ENCODE peak calls at places on chromosomes 16 and 17, in eight cellular contexts. B, H, V, J, D, Y, C and U are unnamed samples. For H3K9me3, the result is how much of the 10 kb centered on the place peaks cover.

GRCh38 chr16:86882586-86883280 is 304.4 kb downstream of the FOXL1 start:
- DNase-seq in V (no peak), D (peak), C (no peak), J (no peak), Y (peak), H (no peak), B (peak), U (peak)

GRCh38 chr17:55388842-55389241 is 32.8 kb downstream of the MMD start:
- DNase-seq in D (no peak), V (no peak), J (no peak), Y (no peak), C (peak), H (no peak), B (no peak), U (no peak)

GRCh38 chr16:87076950-87077749 is 240.0 kb downstream of the C16orf95 start:
- DNase-seq in V (no peak), B (peak), H (no peak), D (peak), C (peak), J (no peak), Y (peak), U (peak)

GRCh38 chr16:70786020-70786419 is 14.9 kb downstream of the VAC14 start:
- DNase-seq in V (no peak), D (no peak), Y (no peak), C (no peak), J (no peak), B (no peak), H (no peak), U (no peak)

GRCh38 chr17:31690118-31690517 is 168.9 kb downstream of the COPRS start:
- DNase-seq in D (peak), J (no peak), Y (no peak), B (no peak), V (no peak), C (no peak), H (no peak), U (no peak)

GRCh38 chr17:77840156-77840555 is 118.3 kb upstream of the TNRC6C start:
- DNase-seq in J (no peak), H (no peak), B (no peak), V (no peak), C (no peak), Y (peak), D (peak), U (no peak)

GRCh38 chr16:4539716-4540284 is 1.2 kb upstream of the CDIP1 start:
- DNase-seq in D (no peak), Y (no peak), J (no peak), H (no peak), C (no peak), B (no peak), V (no peak), U (no peak)

GRCh38 chr16:54090602-54091001 is 196.0 kb downstream of the IRX3 start:
- DNase-seq in V (no peak), B (no peak), H (no peak), D (no peak), Y (no peak), C (no peak), J (no peak), U (no peak)

GRCh38 chr17:48510761-48511604 is 19.8 kb downstream of the HOXB1 start:
- DNase-seq in B (no peak), Y (no peak), J (no peak), C (no peak), H (no peak), D (peak), V (no peak), U (no peak)

GRCh38 chr17:33521784-33522183 is 228.7 kb upstream of the ASIC2 start:
- DNase-seq in D (no peak), V (no peak), B (no peak), H (no peak), C (peak), J (no peak), Y (no peak), U (no peak)

GRCh38 chr17:66349549-66350245 is 47.3 kb downstream of the PRKCA start:
- DNase-seq in H (no peak), J (no peak), Y (no peak), C (peak), V (no peak), B (peak), D (no peak), U (no peak)

GRCh38 chr16:1861730-1862129 is 10.2 kb downstream of the MEIOB start:
- DNase-seq in H (no peak), D (no peak), Y (no peak), C (no peak), J (no peak), B (no peak), V (no peak), U (no peak)

GRCh38 chr17:79749156-79749815 is 18.5 kb downstream of the ENPP7 start:
- DNase-seq in J (no peak), D (peak), C (no peak), Y (no peak), V (no peak), B (no peak), H (no peak), U (no peak)

GRCh38 chr17:27974531-27975145 is 67.8 kb upstream of the NLK start:
- DNase-seq in Y (no peak), V (no peak), H (no peak), C (peak), D (no peak), J (no peak), B (no peak), U (no peak)

GRCh38 chr16:31875112-31875803 is 1.7 kb downstream of the ZNF267 start:
- DNase-seq in C (no peak), V (no peak), J (no peak), H (no peak), B (no peak), D (peak), Y (no peak), U (no peak)

GRCh38 chr17:8846768-8847211 is 20.7 kb downstream of the PIK3R6 start:
- DNase-seq in H (no peak), B (peak), J (no peak), D (peak), Y (no peak), C (peak), V (no peak), U (peak)

GRCh38 chr16:50762241-50762640 is 20.4 kb downstream of the CYLD start:
- DNase-seq in Y (no peak), B (no peak), D (peak), J (no peak), H (no peak), V (no peak), C (no peak), U (no peak)

GRCh38 chr17:34841467-34841866 is 119.8 kb downstream of the CCT6B start:
- DNase-seq in J (no peak), V (no peak), H (no peak), Y (no peak), D (no peak), B (no peak), C (no peak), U (no peak)

GRCh38 chr16:65660390-65660789 is 538.5 kb upstream of the CDH11 start:
- DNase-seq in B (no peak), Y (no peak), V (no peak), H (no peak), C (peak), J (no peak), D (peak), U (no peak)

DNA sequence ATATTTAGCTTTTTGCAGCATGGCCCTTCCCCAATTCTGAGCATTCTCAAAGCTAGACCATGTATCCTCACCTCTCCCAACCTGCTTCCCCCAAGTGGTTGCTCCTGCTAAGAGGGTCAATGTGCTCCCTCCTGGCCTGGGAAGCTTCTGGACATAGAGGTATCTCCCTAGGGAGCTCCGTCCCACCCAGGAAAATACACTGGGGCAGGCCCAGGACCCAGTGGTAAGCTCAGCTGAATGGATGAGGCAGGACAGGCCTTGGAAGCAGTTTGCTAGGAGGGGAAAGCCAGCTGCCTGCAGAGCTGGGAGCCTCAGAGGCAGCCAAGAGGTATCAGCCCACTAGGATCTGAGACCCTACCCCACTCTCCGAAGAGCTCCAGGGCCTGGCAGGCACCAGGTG is 1721.6 kb downstream of the TP53TG3F start:
- DNase-seq in C (no peak), V (no peak), D (no peak), J (no peak), B (no peak), Y (no peak), H (no peak), U (no peak)
- H3K9me3 ChIP-seq in C (half or more), V (under half), D (under half), J (under half), B (under half), Y (under half), H (under half), U (under half)

DNA sequence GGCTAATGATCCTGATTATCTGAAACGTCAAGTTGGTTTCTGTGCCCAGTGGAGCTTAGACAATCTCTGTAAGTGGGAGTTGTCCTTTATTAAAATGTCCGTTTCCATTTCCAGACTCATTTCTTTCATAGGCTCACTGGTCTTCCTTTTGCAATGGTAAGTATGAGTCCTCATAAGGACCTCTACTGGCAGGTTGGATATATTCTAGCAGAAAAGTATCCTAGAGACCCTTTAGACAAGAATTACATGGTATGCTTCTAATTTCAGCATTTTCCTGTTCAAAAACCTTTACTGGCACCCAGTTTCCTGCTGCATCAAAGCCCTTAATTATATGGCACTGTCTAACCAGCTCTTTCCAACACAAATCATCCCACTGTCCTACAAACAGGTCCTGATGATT is 28.1 kb upstream of the ARL2BP start:
- DNase-seq in Y (no peak), B (no peak), J (no peak), H (no peak), C (no peak), V (no peak), D (no peak), U (no peak)
- H3K9me3 ChIP-seq in Y (under half), B (under half), J (under half), H (under half), C (under half), V (under half), D (under half), U (under half)

GRCh38 chr17:83203472-83204221 is 124.2 kb downstream of the METRNL start:
- DNase-seq in B (peak), Y (peak), D (no peak), J (peak), C (no peak), V (peak), H (peak), U (no peak)

GRCh38 chr17:83203073-83203471 is 123.7 kb downstream of the METRNL start:
- DNase-seq in B (peak), Y (peak), H (peak), J (peak), V (peak), D (peak), C (no peak), U (no peak)

GRCh38 chr17:83201206-83202001 is 122.0 kb downstream of the METRNL start:
- DNase-seq in D (no peak), V (peak), B (peak), J (peak), H (peak), Y (peak), C (no peak), U (peak)

GRCh38 chr17:83200746-83201145 is 121.3 kb downstream of the METRNL start:
- DNase-seq in B (peak), C (no peak), D (no peak), J (peak), V (peak), H (peak), Y (peak), U (peak)

DNA sequence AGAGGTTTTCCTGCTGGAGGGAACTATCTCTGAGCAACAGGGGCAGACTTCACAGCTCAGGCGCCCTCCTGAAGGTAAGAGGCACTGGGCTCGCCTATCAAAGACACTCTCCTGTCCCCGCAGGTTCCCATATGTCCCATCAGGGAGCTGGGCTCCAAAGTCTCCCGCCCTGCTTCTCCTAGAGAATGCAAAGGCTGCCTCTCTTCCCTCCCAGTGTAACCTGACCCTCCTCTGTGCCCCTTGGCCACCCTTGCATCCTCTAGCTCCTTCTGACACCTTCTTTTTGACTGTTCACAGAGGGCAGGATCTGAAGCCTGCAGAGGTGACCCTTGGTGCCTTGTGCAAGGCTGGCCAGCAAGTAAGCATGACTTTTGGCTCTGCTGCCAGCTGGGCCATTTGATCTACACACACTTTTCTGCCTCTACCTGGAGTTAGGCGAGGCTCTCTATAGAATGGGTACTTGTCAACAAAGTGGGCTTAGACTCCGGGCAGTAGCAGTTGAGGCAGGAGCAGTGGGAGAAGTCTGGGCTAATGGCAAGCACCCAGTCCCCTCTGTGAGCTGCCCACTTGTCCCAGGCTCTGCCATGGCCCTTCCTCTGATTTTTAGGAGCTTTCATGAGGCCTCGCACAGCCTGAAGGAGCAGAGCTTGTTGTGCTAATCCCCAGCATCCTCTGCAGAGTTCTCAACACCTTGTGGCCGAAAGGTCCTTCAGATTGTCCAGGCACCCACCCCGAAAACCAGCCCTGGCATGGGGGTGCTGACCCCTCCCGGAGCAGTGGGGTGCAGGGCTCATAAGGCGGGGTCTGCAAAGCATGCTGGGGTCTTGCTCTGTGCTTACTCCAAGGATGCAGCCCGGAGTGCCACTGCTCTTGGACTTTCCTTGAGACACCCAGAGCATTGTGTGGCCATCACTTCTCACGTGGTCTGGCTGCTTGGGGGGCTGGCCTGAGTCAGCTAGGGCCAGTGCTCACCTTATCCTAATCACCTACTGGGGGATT is 122.9 kb downstream of the METRNL start:
- DNase-seq in C (no peak), Y (peak), D (no peak), B (peak), V (peak), H (peak), J (peak), U (peak)
- H3K9me3 ChIP-seq in C (under half), Y (under half), D (under half), B (under half), V (under half), H (under half), J (under half), U (under half)

GRCh38 chr17:70584255-70584654 is 414.9 kb downstream of the KCNJ2 start:
- DNase-seq in J (peak), D (no peak), B (no peak), H (no peak), Y (no peak), V (no peak), C (no peak), U (no peak)
- H3K9me3 ChIP-seq in J (under half), D (under half), B (under half), H (under half), Y (under half), V (under half), C (under half), U (under half)